ENCODE peak calls at places on chromosomes 6 and 20, in four cellular contexts. One of them, this sample, is unnamed.

GRCh38 chr6:35278708-35279107 is 18.9 kb upstream of the DEF6 start:
- DNase-seq in PC-9: no peak
- DNase-seq in progenitor cell of endocrine pancreas: no peak
- DNase-seq in AG09319: no peak
- DNase-seq in this sample: no peak

GRCh38 chr6:2232445-2232844 is 13.0 kb downstream of the GMDS start:
- DNase-seq in PC-9: no peak
- DNase-seq in progenitor cell of endocrine pancreas: no peak
- DNase-seq in AG09319: no peak
- DNase-seq in this sample: no peak

GRCh38 chr6:128508588-128509296 is 11.7 kb downstream of the PTPRK start:
- DNase-seq in PC-9: peak
- DNase-seq in progenitor cell of endocrine pancreas: no peak
- DNase-seq in AG09319: no peak
- DNase-seq in this sample: no peak

GRCh38 chr6:25922301-25922700 is 8.2 kb downstream of the SLC17A2 start:
- DNase-seq in PC-9: no peak
- DNase-seq in progenitor cell of endocrine pancreas: no peak
- DNase-seq in AG09319: peak
- DNase-seq in this sample: no peak

GRCh38 chr6:98657764-98658163 is 176.6 kb upstream of the POU3F2 start:
- DNase-seq in PC-9: no peak
- DNase-seq in progenitor cell of endocrine pancreas: peak
- DNase-seq in AG09319: no peak
- DNase-seq in this sample: peak

GRCh38 chr20:23092409-23092756 is 6.3 kb upstream of the CD93 start:
- DNase-seq in PC-9: peak
- DNase-seq in progenitor cell of endocrine pancreas: no peak
- DNase-seq in AG09319: no peak
- DNase-seq in this sample: no peak

GRCh38 chr6:100553243-100553642 is 88.5 kb upstream of the SIM1 start:
- DNase-seq in PC-9: no peak
- DNase-seq in progenitor cell of endocrine pancreas: no peak
- DNase-seq in AG09319: no peak
- DNase-seq in this sample: no peak

GRCh38 chr6:99514089-99514488 is 1.1 kb downstream of the USP45 start:
- DNase-seq in PC-9: no peak
- DNase-seq in progenitor cell of endocrine pancreas: no peak
- DNase-seq in AG09319: no peak
- DNase-seq in this sample: no peak

GRCh38 chr20:36969478-36970186 is 18.1 kb upstream of the SAMHD1 start:
- DNase-seq in PC-9: no peak
- DNase-seq in progenitor cell of endocrine pancreas: no peak
- DNase-seq in AG09319: no peak
- DNase-seq in this sample: no peak

GRCh38 chr6:36605102-36605501 is 10.9 kb downstream of the SRSF3 start:
- DNase-seq in PC-9: no peak
- DNase-seq in progenitor cell of endocrine pancreas: no peak
- DNase-seq in AG09319: no peak
- DNase-seq in this sample: no peak

GRCh38 chr20:51326241-51326819 is 216.2 kb downstream of the NFATC2 start:
- DNase-seq in PC-9: no peak
- DNase-seq in progenitor cell of endocrine pancreas: peak
- DNase-seq in AG09319: no peak
- DNase-seq in this sample: no peak

GRCh38 chr20:13029687-13030510 is 21.1 kb downstream of the SPTLC3 start:
- DNase-seq in PC-9: peak
- DNase-seq in progenitor cell of endocrine pancreas: no peak
- DNase-seq in AG09319: peak
- DNase-seq in this sample: no peak

GRCh38 chr20:13034115-13034514 is 25.3 kb downstream of the SPTLC3 start:
- DNase-seq in PC-9: no peak
- DNase-seq in progenitor cell of endocrine pancreas: no peak
- DNase-seq in AG09319: no peak
- DNase-seq in this sample: no peak

GRCh38 chr6:148874698-148875293 is 128.0 kb downstream of the UST start:
- DNase-seq in PC-9: no peak
- DNase-seq in progenitor cell of endocrine pancreas: no peak
- DNase-seq in AG09319: no peak
- DNase-seq in this sample: no peak

GRCh38 chr6:16582437-16583150 is 178.7 kb downstream of the ATXN1 start:
- DNase-seq in PC-9: no peak
- DNase-seq in progenitor cell of endocrine pancreas: no peak
- DNase-seq in AG09319: no peak
- DNase-seq in this sample: no peak

GRCh38 chr6:33959661-33960344 is 156.0 kb upstream of the MLN start:
- DNase-seq in PC-9: no peak
- DNase-seq in progenitor cell of endocrine pancreas: no peak
- DNase-seq in AG09319: no peak
- DNase-seq in this sample: no peak

GRCh38 chr6:17061097-17061496 is 40.8 kb upstream of the STMND1 start:
- DNase-seq in PC-9: no peak
- DNase-seq in progenitor cell of endocrine pancreas: no peak
- DNase-seq in AG09319: no peak
- DNase-seq in this sample: no peak

GRCh38 chr6:138537090-138537489 is 37.8 kb upstream of the NHSL1 start:
- DNase-seq in PC-9: no peak
- DNase-seq in progenitor cell of endocrine pancreas: no peak
- DNase-seq in AG09319: peak
- DNase-seq in this sample: no peak

GRCh38 chr20:47043076-47043475 is 148.4 kb downstream of the EYA2 start:
- DNase-seq in PC-9: no peak
- DNase-seq in progenitor cell of endocrine pancreas: no peak
- DNase-seq in AG09319: no peak
- DNase-seq in this sample: no peak

GRCh38 chr20:51034988-51035656 is 12.2 kb upstream of the KCNG1 start:
- DNase-seq in PC-9: no peak
- DNase-seq in progenitor cell of endocrine pancreas: no peak
- DNase-seq in AG09319: no peak
- DNase-seq in this sample: no peak

GRCh38 chr6:131001945-131002661 is 60.9 kb downstream of the EPB41L2 start:
- DNase-seq in PC-9: no peak
- DNase-seq in progenitor cell of endocrine pancreas: no peak
- DNase-seq in AG09319: no peak
- DNase-seq in this sample: no peak

GRCh38 chr6:168713839-168714238 is 272.9 kb downstream of the SMOC2 start:
- DNase-seq in PC-9: peak
- DNase-seq in progenitor cell of endocrine pancreas: no peak
- DNase-seq in AG09319: no peak
- DNase-seq in this sample: no peak
- TF ChIP-seq CTCF in PC-9: peak
- TF ChIP-seq CTCF in progenitor cell of endocrine pancreas: peak
- TF ChIP-seq CTCF in AG09319: no peak
- TF ChIP-seq CTCF in this sample: peak

DNA sequence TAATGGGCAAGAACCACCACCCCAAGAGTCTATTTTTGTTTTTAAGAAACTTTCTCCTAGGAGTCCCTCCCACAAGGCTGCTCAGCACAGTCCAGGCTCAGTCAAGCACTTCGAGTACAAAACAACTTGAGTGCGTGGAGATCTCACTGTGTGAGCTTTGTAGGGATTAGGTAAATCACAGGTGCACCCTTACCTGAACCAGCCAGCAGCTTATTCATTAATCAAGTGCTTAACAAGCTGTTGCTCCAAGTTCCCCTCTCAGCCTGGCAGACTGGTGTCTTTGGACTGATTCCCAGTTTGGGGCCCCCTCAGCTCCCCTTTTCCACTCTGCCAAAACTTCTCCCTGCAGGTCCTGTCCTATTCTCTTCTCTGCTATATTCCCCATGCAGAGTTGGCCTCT is 133.1 kb downstream of the LY86 start:
- DNase-seq in PC-9: no peak
- DNase-seq in progenitor cell of endocrine pancreas: no peak
- DNase-seq in AG09319: no peak
- DNase-seq in this sample: peak
- TF ChIP-seq CTCF in PC-9: no peak
- TF ChIP-seq CTCF in progenitor cell of endocrine pancreas: no peak
- TF ChIP-seq CTCF in AG09319: no peak
- TF ChIP-seq CTCF in this sample: no peak

GRCh38 chr20:1374246-1374645 is 18.6 kb downstream of the FKBP1A start:
- DNase-seq in PC-9: no peak
- DNase-seq in progenitor cell of endocrine pancreas: no peak
- DNase-seq in AG09319: no peak
- DNase-seq in this sample: no peak
- TF ChIP-seq CTCF in PC-9: no peak
- TF ChIP-seq CTCF in progenitor cell of endocrine pancreas: no peak
- TF ChIP-seq CTCF in AG09319: no peak
- TF ChIP-seq CTCF in this sample: peak

GRCh38 chr6:44001318-44001868 is 125.9 kb downstream of the MRPL14 start:
- DNase-seq in PC-9: peak
- DNase-seq in progenitor cell of endocrine pancreas: no peak
- DNase-seq in AG09319: no peak
- DNase-seq in this sample: peak
- TF ChIP-seq CTCF in PC-9: peak
- TF ChIP-seq CTCF in progenitor cell of endocrine pancreas: peak
- TF ChIP-seq CTCF in AG09319: peak
- TF ChIP-seq CTCF in this sample: peak

This sample was measured in upper lobe of left lung.